ENCODE peak calls at places on chromosome 16, in six cellular contexts. G, H, N, M, J and Z are unnamed samples.

GRCh38 chr16:70715113-70715711 is 29.4 kb upstream of the MTSS2 start:
- DNase-seq in G (peak; percentile 91), H (peak; percentile 60), N (peak; percentile 100), M (no peak), J (peak; percentile 94), Z (peak; percentile 61)

GRCh38 chr16:70396209-70396904 is 42.5 kb downstream of the ST3GAL2 start:
- DNase-seq in G (no peak), H (no peak), N (peak; percentile 52), M (no peak), J (no peak), Z (no peak)

GRCh38 chr16:81634380-81635121 is 144.5 kb upstream of the PLCG2 start:
- DNase-seq in G (no peak), H (no peak), N (no peak), M (no peak), J (no peak), Z (no peak)

GRCh38 chr16:4142268-4142667 is 26.0 kb upstream of the ADCY9 start:
- DNase-seq in G (no peak), H (no peak), N (no peak), M (peak; percentile 24), J (no peak), Z (no peak)

GRCh38 chr16:89567656-89568594 is 7.4 kb downstream of the RPL13 start:
- DNase-seq in G (no peak), H (no peak), N (no peak), M (no peak), J (no peak), Z (no peak)

GRCh38 chr16:1877804-1878203 is 5.8 kb upstream of the MEIOB start:
- DNase-seq in G (no peak), H (no peak), N (no peak), M (no peak), J (peak; percentile 53), Z (no peak)

GRCh38 chr16:13957197-13958078 is 37.5 kb downstream of the ERCC4 start:
- DNase-seq in G (peak; percentile 52), H (peak; percentile 11), N (peak; percentile 97), M (peak; percentile 17), J (peak; percentile 94), Z (peak; percentile 68)

GRCh38 chr16:9241177-9241576 is 149.7 kb downstream of the HAPSTR1 start:
- DNase-seq in G (no peak), H (no peak), N (no peak), M (no peak), J (no peak), Z (no peak)

GRCh38 chr16:29678691-29679267 is at the start of gene QPRT:
- DNase-seq in G (no peak), H (peak; percentile 81), N (peak; percentile 52), M (no peak), J (no peak), Z (no peak)

GRCh38 chr16:2912330-2913199 is 834 bp downstream of the FLYWCH1 start:
- DNase-seq in G (peak; percentile 23), H (peak; percentile 51), N (peak; percentile 72), M (peak; percentile 41), J (peak; percentile 90), Z (no peak)

GRCh38 chr16:56451753-56452689 is 667 bp downstream of the OGFOD1 start:
- DNase-seq in G (peak; percentile 72), H (peak; percentile 15), N (peak; percentile 58), M (peak; percentile 15), J (no peak), Z (no peak)

GRCh38 chr16:1634541-1634940 is 22.4 kb downstream of the CRAMP1 start:
- DNase-seq in G (no peak), H (no peak), N (no peak), M (no peak), J (no peak), Z (no peak)

GRCh38 chr16:918741-919657 is 51.8 kb downstream of the LMF1 start:
- DNase-seq in G (no peak), H (no peak), N (no peak), M (no peak), J (no peak), Z (no peak)